ENCODE peak calls at places on chromosomes 3 and 15, in eight cellular contexts. I, Y, B, E, A, U, Z and R are unnamed samples. For H3K36me3, the result is how much of the 10 kb centered on the place peaks cover.

GRCh38 chr15:100189849-100190248 is 151.9 kb downstream of the ADAMTS17 start:
- DNase-seq in I (no peak), Y (no peak), B (no peak), E (peak), A (no peak), U (no peak), Z (no peak), R (no peak)

GRCh38 chr15:38134252-38134651 is 118.4 kb upstream of the SPRED1 start:
- DNase-seq in I (no peak), Y (peak), B (no peak), E (no peak), A (no peak), U (peak), Z (no peak), R (no peak)

GRCh38 chr3:186570096-186570940 is at the start of gene DNAJB11:
- DNase-seq in I (peak), Y (peak), B (peak), E (peak), A (peak), U (peak), Z (peak), R (peak)

GRCh38 chr15:47179988-47180387 is 537.3 kb upstream of the SEMA6D start:
- DNase-seq in I (no peak), Y (no peak), B (no peak), E (no peak), A (no peak), U (no peak), Z (no peak), R (no peak)

GRCh38 chr3:40054568-40055222 is 245.3 kb downstream of the MYRIP start:
- DNase-seq in I (no peak), Y (no peak), B (no peak), E (no peak), A (no peak), U (no peak), Z (no peak), R (no peak)

GRCh38 chr3:183884097-183884436 is 613 bp downstream of the PARL start:
- DNase-seq in I (no peak), Y (no peak), B (no peak), E (no peak), A (no peak), U (no peak), Z (no peak), R (no peak)

GRCh38 chr3:66449411-66449931 is 51.4 kb downstream of the LRIG1 start:
- DNase-seq in I (no peak), Y (no peak), B (no peak), E (no peak), A (no peak), U (no peak), Z (no peak), R (no peak)

GRCh38 chr3:48130321-48130881 is 57.8 kb downstream of the CDC25A start:
- DNase-seq in I (peak), Y (peak), B (no peak), E (no peak), A (no peak), U (peak), Z (no peak), R (no peak)

GRCh38 chr15:40409366-40409765 is 3.8 kb downstream of the IVD start:
- DNase-seq in I (no peak), Y (no peak), B (no peak), E (no peak), A (no peak), U (no peak), Z (no peak), R (no peak)

GRCh38 chr3:32018723-32019564 is 37.4 kb downstream of the ZNF860 start:
- DNase-seq in I (no peak), Y (no peak), B (no peak), E (peak), A (peak), U (no peak), Z (peak), R (no peak)

GRCh38 chr3:40290396-40290795 is 19.1 kb upstream of the EIF1B start:
- DNase-seq in I (no peak), Y (no peak), B (no peak), E (no peak), A (no peak), U (peak), Z (no peak), R (no peak)

GRCh38 chr3:24373198-24373959 is 121.3 kb downstream of the THRB start:
- DNase-seq in I (no peak), Y (peak), B (peak), E (no peak), A (no peak), U (no peak), Z (no peak), R (no peak)

GRCh38 chr15:41438206-41438605 is 21.3 kb downstream of the RTF1 start:
- DNase-seq in I (no peak), Y (no peak), B (no peak), E (peak), A (no peak), U (no peak), Z (no peak), R (no peak)

GRCh38 chr3:156665296-156665695 is 9.1 kb upstream of the TIPARP start:
- DNase-seq in I (no peak), Y (no peak), B (no peak), E (no peak), A (no peak), U (no peak), Z (no peak), R (no peak)

GRCh38 chr3:24763421-24763820 is 268.8 kb upstream of the THRB start:
- DNase-seq in I (no peak), Y (no peak), B (no peak), E (no peak), A (no peak), U (no peak), Z (no peak), R (no peak)

GRCh38 chr3:23159929-23160328 is 43.2 kb upstream of the UBE2E2 start:
- DNase-seq in I (no peak), Y (no peak), B (no peak), E (no peak), A (no peak), U (no peak), Z (no peak), R (no peak)

GRCh38 chr15:72070817-72071447 is 47.0 kb downstream of the MYO9A start:
- DNase-seq in I (no peak), Y (no peak), B (no peak), E (no peak), A (no peak), U (no peak), Z (no peak), R (no peak)

GRCh38 chr3:30626443-30627181 is 20.2 kb downstream of the TGFBR2 start:
- DNase-seq in I (no peak), Y (no peak), B (no peak), E (no peak), A (peak), U (no peak), Z (no peak), R (no peak)
- H3K36me3 ChIP-seq in I (under half), Y (under half), B (under half), E (under half), A (under half), U (under half), Z (under half), R (under half)

GRCh38 chr3:45985532-45986302 is 9.9 kb downstream of the FYCO1 start:
- DNase-seq in I (no peak), Y (no peak), B (no peak), E (no peak), A (no peak), U (no peak), Z (no peak), R (no peak)

GRCh38 chr3:45983865-45984264 is 11.8 kb downstream of the FYCO1 start:
- DNase-seq in I (no peak), Y (no peak), B (no peak), E (no peak), A (no peak), U (no peak), Z (no peak), R (no peak)

GRCh38 chr3:45986303-45986982 is 9.2 kb downstream of the FYCO1 start:
- DNase-seq in I (no peak), Y (peak), B (peak), E (peak), A (no peak), U (no peak), Z (no peak), R (no peak)

GRCh38 chr3:45987368-45988099 is 8.1 kb downstream of the FYCO1 start:
- DNase-seq in I (peak), Y (no peak), B (no peak), E (no peak), A (no peak), U (no peak), Z (no peak), R (no peak)

GRCh38 chr3:45984331-45985312 is 11.0 kb downstream of the FYCO1 start:
- DNase-seq in I (no peak), Y (no peak), B (no peak), E (no peak), A (no peak), U (no peak), Z (no peak), R (no peak)
- TF ChIP-seq POLR2AphosphoS5 in I (no peak), Y (no peak), B (no peak), E (no peak), A (no peak), U (no peak), Z (no peak), R (no peak)

GRCh38 chr3:134365766-134366065 is 8.5 kb downstream of the AMOTL2 start:
- DNase-seq in I (peak), Y (peak), B (peak), E (no peak), A (no peak), U (no peak), Z (no peak), R (no peak)

GRCh38 chr3:134363381-134363755 is 10.9 kb downstream of the AMOTL2 start:
- DNase-seq in I (peak), Y (peak), B (peak), E (no peak), A (no peak), U (no peak), Z (no peak), R (no peak)

GRCh38 chr3:134366221-134366927 is 7.9 kb downstream of the AMOTL2 start:
- DNase-seq in I (peak), Y (peak), B (peak), E (no peak), A (no peak), U (no peak), Z (no peak), R (no peak)

GRCh38 chr3:134364061-134364935 is 9.9 kb downstream of the AMOTL2 start:
- DNase-seq in I (peak), Y (peak), B (peak), E (peak), A (peak), U (peak), Z (peak), R (peak)

DNA sequence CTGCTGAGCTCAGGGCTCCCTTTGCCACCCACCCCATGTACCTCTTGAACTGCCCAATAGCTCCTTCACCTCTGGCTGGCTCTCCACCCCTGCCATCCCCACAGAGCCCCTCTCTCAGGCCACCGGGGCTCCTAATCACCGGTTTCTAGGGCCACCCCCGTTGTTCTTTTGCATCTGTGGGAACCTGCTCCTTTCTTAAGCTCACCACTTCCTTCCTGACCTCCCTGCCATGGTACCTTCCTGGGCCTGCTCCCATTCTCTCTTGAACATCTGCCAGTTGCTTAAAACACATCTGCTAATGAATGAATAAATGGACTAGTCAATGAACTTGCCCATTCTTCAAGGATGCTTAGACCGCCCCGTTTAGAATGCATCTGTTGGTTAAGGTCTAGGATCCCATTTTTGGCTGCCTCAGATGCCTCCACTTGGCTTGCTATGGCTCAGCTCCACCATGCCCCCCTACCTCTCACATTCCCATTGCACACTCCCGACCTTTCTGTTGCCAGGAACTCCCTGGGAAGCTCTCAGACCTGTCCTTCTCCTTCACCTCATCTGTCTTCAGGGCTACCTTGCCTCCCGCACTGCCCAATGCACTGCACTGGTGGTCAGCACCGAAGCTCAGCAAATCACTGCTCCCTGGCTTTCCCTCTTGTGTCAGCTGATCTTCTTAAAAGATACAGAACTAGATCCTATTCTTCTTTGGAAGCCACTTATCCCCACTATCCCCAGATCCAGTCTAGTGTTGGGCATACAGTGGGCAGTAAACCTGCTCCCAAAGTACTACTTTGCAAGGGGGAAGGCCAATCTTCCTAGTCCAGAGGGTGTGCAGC is 9.1 kb downstream of the AMOTL2 start:
- DNase-seq in I (peak), Y (no peak), B (peak), E (no peak), A (no peak), U (no peak), Z (no peak), R (no peak)
- H3K4me3 ChIP-seq in I (peak), Y (no peak), B (no peak), E (no peak), A (no peak), U (no peak), Z (peak), R (peak)

GRCh38 chr3:47017504-47018268 is 38.2 kb downstream of the NBEAL2 start:
- DNase-seq in I (no peak), Y (peak), B (no peak), E (no peak), A (no peak), U (no peak), Z (peak), R (peak)

GRCh38 chr3:47015151-47015550 is 35.7 kb downstream of the NBEAL2 start:
- DNase-seq in I (no peak), Y (no peak), B (no peak), E (no peak), A (no peak), U (no peak), Z (no peak), R (no peak)

GRCh38 chr3:47018269-47018611 is 38.8 kb downstream of the NBEAL2 start:
- DNase-seq in I (no peak), Y (no peak), B (no peak), E (no peak), A (no peak), U (no peak), Z (no peak), R (no peak)

GRCh38 chr3:47016086-47016933 is 36.8 kb downstream of the NBEAL2 start:
- DNase-seq in I (no peak), Y (no peak), B (no peak), E (no peak), A (no peak), U (no peak), Z (peak), R (no peak)

GRCh38 chr3:47016934-47017435 is 37.5 kb downstream of the NBEAL2 start:
- DNase-seq in I (no peak), Y (peak), B (no peak), E (peak), A (no peak), U (no peak), Z (no peak), R (no peak)
- H3K36me3 ChIP-seq in I (half or more), Y (half or more), B (under half), E (half or more), A (under half), U (under half), Z (under half), R (under half)

GRCh38 chr15:80820092-80820491 is 40.9 kb downstream of the CEMIP start:
- DNase-seq in I (no peak), Y (no peak), B (no peak), E (no peak), A (no peak), U (no peak), Z (no peak), R (no peak)
- TF ChIP-seq POLR2AphosphoS5 in I (no peak), Y (no peak), B (no peak), E (no peak), A (no peak), U (no peak), Z (no peak), R (no peak)